ENCODE peak calls at places on chromosomes 7 and 10, in six cellular contexts. One of them, this sample, is unnamed.

GRCh38 chr7:20541615-20542349 is 73.7 kb upstream of the ABCB5 start:
- DNase-seq in IMR-90: no peak
- DNase-seq in HepG2: no peak
- DNase-seq in GM12878: no peak
- DNase-seq in K562: no peak
- DNase-seq in A549: no peak
- DNase-seq in this sample: no peak

GRCh38 chr7:116236020-116236630 is 25.8 kb downstream of the TES start:
- DNase-seq in GM12878: no peak
- DNase-seq in HepG2: peak
- DNase-seq in A549: peak
- DNase-seq in K562: peak
- DNase-seq in IMR-90: peak
- DNase-seq in this sample: no peak

GRCh38 chr10:63664341-63664885 is 143.2 kb downstream of the REEP3 start:
- DNase-seq in HepG2: no peak
- DNase-seq in GM12878: no peak
- DNase-seq in A549: no peak
- DNase-seq in IMR-90: no peak
- DNase-seq in K562: peak
- DNase-seq in this sample: no peak

GRCh38 chr10:63583909-63584747 is 62.9 kb downstream of the REEP3 start:
- DNase-seq in HepG2: no peak
- DNase-seq in A549: no peak
- DNase-seq in IMR-90: no peak
- DNase-seq in K562: no peak
- DNase-seq in GM12878: no peak
- DNase-seq in this sample: no peak

GRCh38 chr7:93578762-93579161 is 4.2 kb upstream of the CALCR start:
- DNase-seq in GM12878: no peak
- DNase-seq in K562: no peak
- DNase-seq in A549: no peak
- DNase-seq in HepG2: peak
- DNase-seq in IMR-90: no peak
- DNase-seq in this sample: no peak

GRCh38 chr7:149727541-149728476 is 45.6 kb downstream of the ZNF467 start:
- DNase-seq in K562: no peak
- DNase-seq in HepG2: no peak
- DNase-seq in A549: no peak
- DNase-seq in IMR-90: no peak
- DNase-seq in GM12878: no peak
- DNase-seq in this sample: no peak

GRCh38 chr10:81018898-81019890 is 481.5 kb downstream of the SH2D4B start:
- DNase-seq in GM12878: no peak
- DNase-seq in K562: peak
- DNase-seq in HepG2: peak
- DNase-seq in IMR-90: peak
- DNase-seq in A549: peak
- DNase-seq in this sample: peak

GRCh38 chr10:5935628-5936027 is 41.7 kb downstream of the IL15RA start:
- DNase-seq in GM12878: no peak
- DNase-seq in HepG2: no peak
- DNase-seq in K562: no peak
- DNase-seq in A549: no peak
- DNase-seq in IMR-90: no peak
- DNase-seq in this sample: no peak

GRCh38 chr10:124345521-124345920 is 73.2 kb downstream of the OAT start:
- DNase-seq in GM12878: no peak
- DNase-seq in A549: no peak
- DNase-seq in HepG2: no peak
- DNase-seq in IMR-90: no peak
- DNase-seq in K562: no peak
- DNase-seq in this sample: no peak

GRCh38 chr7:93977551-93977950 is 26.6 kb downstream of the BET1 start:
- DNase-seq in HepG2: no peak
- DNase-seq in IMR-90: no peak
- DNase-seq in GM12878: no peak
- DNase-seq in K562: no peak
- DNase-seq in A549: no peak
- DNase-seq in this sample: no peak

GRCh38 chr7:424301-424935 is 95.2 kb downstream of the PDGFA start:
- DNase-seq in IMR-90: no peak
- DNase-seq in HepG2: no peak
- DNase-seq in A549: no peak
- DNase-seq in K562: no peak
- DNase-seq in GM12878: no peak
- DNase-seq in this sample: no peak

GRCh38 chr7:47759056-47759706 is 177.3 kb upstream of the TNS3 start:
- DNase-seq in K562: no peak
- DNase-seq in HepG2: no peak
- DNase-seq in GM12878: no peak
- DNase-seq in A549: peak
- DNase-seq in IMR-90: no peak
- DNase-seq in this sample: no peak

GRCh38 chr7:146115665-146116451 is 743 bp upstream of the CNTNAP2 start:
- DNase-seq in IMR-90: no peak
- DNase-seq in HepG2: no peak
- DNase-seq in GM12878: no peak
- DNase-seq in K562: peak
- DNase-seq in A549: no peak
- DNase-seq in this sample: peak

GRCh38 chr10:129725011-129725410 is 239.1 kb downstream of the EBF3 start:
- DNase-seq in IMR-90: no peak
- DNase-seq in GM12878: no peak
- DNase-seq in K562: no peak
- DNase-seq in A549: no peak
- DNase-seq in HepG2: no peak
- DNase-seq in this sample: no peak

GRCh38 chr7:88280801-88281200 is 25.9 kb downstream of the STEAP4 start:
- DNase-seq in HepG2: no peak
- DNase-seq in GM12878: no peak
- DNase-seq in K562: no peak
- DNase-seq in IMR-90: no peak
- DNase-seq in A549: no peak
- DNase-seq in this sample: no peak

GRCh38 chr10:75926763-75927162 is 495.3 kb downstream of the LRMDA start:
- DNase-seq in GM12878: no peak
- DNase-seq in K562: no peak
- DNase-seq in HepG2: no peak
- DNase-seq in IMR-90: peak
- DNase-seq in A549: no peak
- DNase-seq in this sample: no peak

GRCh38 chr7:90551036-90551435 is 45.1 kb upstream of the CDK14 start:
- DNase-seq in A549: no peak
- DNase-seq in HepG2: peak
- DNase-seq in K562: no peak
- DNase-seq in IMR-90: peak
- DNase-seq in GM12878: no peak
- DNase-seq in this sample: no peak

GRCh38 chr10:119252051-119252465 is 44.7 kb downstream of the GRK5 start:
- DNase-seq in A549: no peak
- DNase-seq in K562: peak
- DNase-seq in IMR-90: peak
- DNase-seq in HepG2: peak
- DNase-seq in GM12878: no peak
- DNase-seq in this sample: no peak
- TF ChIP-seq BHLHE40 in A549: no peak
- TF ChIP-seq BHLHE40 in K562: peak
- TF ChIP-seq BHLHE40 in IMR-90: no peak
- TF ChIP-seq BHLHE40 in HepG2: peak
- TF ChIP-seq BHLHE40 in GM12878: no peak
- TF ChIP-seq BHLHE40 in this sample: no peak

DNA sequence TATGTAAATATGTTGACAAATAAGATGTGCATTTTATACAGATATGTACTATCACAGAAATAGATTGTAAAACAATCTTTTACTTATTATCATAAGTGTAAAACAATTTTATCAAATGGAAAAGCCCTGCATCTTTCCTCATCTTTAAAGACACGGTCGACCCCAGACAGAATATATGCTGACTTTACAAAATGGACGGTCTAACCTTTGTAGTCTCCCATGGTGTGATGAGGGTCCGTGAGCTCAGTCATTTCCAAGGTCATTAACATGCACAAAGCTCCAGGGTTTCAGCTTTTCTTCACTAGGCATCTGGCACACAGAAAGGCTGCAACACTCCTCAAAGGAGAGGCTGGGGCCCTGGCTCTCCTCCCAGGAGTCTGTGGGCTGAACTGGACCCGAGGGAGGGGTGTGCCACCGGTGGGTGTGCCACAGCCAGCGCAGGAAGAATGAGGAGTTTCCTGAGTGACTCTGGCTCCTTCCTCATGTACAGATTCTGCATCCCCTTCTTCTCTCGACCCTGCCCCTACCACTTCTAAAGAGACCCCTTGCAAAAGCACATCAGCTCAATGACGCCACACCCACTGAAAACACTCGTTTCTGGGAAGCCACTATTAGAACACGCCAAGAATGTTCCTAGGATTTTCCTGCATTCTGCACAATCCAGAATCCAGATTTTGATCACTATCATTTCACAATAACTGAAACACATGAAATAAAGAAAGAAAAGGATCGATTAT is 26.2 kb upstream of the ABLIM1 start:
- DNase-seq in K562: no peak
- DNase-seq in HepG2: peak
- DNase-seq in GM12878: no peak
- DNase-seq in IMR-90: peak
- DNase-seq in A549: peak
- DNase-seq in this sample: no peak
- TF ChIP-seq BHLHE40 in K562: no peak
- TF ChIP-seq BHLHE40 in HepG2: no peak
- TF ChIP-seq BHLHE40 in GM12878: no peak
- TF ChIP-seq BHLHE40 in IMR-90: no peak
- TF ChIP-seq BHLHE40 in A549: no peak
- TF ChIP-seq BHLHE40 in this sample: no peak

GRCh38 chr10:43854042-43854441 is 205.4 kb upstream of the ZNF32 start:
- DNase-seq in IMR-90: peak
- DNase-seq in HepG2: peak
- DNase-seq in GM12878: no peak
- DNase-seq in A549: no peak
- DNase-seq in K562: no peak
- DNase-seq in this sample: no peak
- TF ChIP-seq BHLHE40 in IMR-90: no peak
- TF ChIP-seq BHLHE40 in HepG2: no peak
- TF ChIP-seq BHLHE40 in GM12878: no peak
- TF ChIP-seq BHLHE40 in A549: no peak
- TF ChIP-seq BHLHE40 in K562: no peak
- TF ChIP-seq BHLHE40 in this sample: no peak

DNA sequence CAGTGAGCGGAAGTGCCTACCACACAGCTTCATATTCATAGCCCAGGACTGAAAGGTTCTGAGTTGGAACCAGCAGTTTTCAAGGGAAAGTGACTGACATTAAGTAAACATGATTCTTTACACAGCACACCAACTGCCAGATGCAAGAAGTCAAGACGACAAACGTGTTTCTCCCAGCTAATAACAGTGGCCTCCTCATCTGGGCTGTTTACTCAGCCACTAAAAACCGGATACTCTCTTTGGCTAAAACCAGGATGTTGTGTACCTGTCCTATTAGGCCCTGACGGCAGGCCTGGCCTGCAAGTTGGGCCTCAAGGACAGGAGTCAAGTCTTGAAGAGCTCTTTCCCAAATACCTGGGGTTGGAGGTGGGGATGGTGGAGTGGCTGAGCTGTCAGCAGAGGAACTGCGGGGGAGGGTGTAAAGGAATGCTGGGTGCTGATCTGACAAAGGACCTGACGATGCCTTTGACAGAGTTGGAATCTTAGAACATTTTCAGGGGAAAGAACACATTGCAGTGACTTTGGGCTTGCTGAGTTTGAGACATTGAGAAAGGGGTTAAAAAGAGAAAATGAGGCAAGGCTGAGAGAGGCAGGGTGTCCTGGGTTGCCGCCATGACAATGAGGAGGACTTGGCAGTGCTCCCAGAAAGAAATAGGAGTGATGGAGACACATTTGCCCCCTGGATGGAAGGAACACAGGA is 57.7 kb downstream of the STEAP1B start:
- DNase-seq in IMR-90: no peak
- DNase-seq in K562: no peak
- DNase-seq in A549: no peak
- DNase-seq in HepG2: peak
- DNase-seq in GM12878: no peak
- DNase-seq in this sample: no peak
- TF ChIP-seq BHLHE40 in IMR-90: no peak
- TF ChIP-seq BHLHE40 in K562: no peak
- TF ChIP-seq BHLHE40 in A549: no peak
- TF ChIP-seq BHLHE40 in HepG2: peak
- TF ChIP-seq BHLHE40 in GM12878: no peak
- TF ChIP-seq BHLHE40 in this sample: no peak

GRCh38 chr10:62021116-62021515 is 119.6 kb downstream of the ARID5B start:
- DNase-seq in K562: no peak
- DNase-seq in HepG2: no peak
- DNase-seq in GM12878: no peak
- DNase-seq in A549: no peak
- DNase-seq in IMR-90: no peak
- DNase-seq in this sample: no peak

GRCh38 chr10:62019013-62019684 is 117.7 kb downstream of the ARID5B start:
- DNase-seq in IMR-90: no peak
- DNase-seq in A549: no peak
- DNase-seq in GM12878: no peak
- DNase-seq in K562: no peak
- DNase-seq in HepG2: no peak
- DNase-seq in this sample: no peak

GRCh38 chr10:62019685-62020361 is 118.3 kb downstream of the ARID5B start:
- DNase-seq in HepG2: no peak
- DNase-seq in IMR-90: no peak
- DNase-seq in K562: no peak
- DNase-seq in A549: no peak
- DNase-seq in GM12878: no peak
- DNase-seq in this sample: no peak

GRCh38 chr10:62021978-62022802 is 120.7 kb downstream of the ARID5B start:
- DNase-seq in HepG2: no peak
- DNase-seq in A549: no peak
- DNase-seq in IMR-90: no peak
- DNase-seq in GM12878: no peak
- DNase-seq in K562: no peak
- DNase-seq in this sample: no peak

DNA sequence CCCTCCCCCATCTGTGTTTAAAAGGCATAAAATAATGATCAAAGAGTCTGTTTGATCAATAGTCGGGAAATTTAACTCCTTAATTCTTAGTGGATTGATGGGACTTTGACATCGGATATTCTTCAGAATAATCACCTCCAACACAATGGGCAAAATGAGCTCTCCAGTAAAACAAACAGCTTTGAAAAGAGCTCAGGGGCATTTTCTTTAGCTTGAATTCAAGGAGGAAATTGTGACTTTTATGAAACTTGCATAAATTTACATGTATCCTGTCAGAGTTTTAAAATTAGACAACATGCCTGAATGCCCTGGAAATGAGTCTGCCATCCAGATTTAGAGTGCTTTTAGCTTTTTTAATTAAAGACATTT is 118.8 kb downstream of the ARID5B start:
- DNase-seq in A549: no peak
- DNase-seq in K562: no peak
- DNase-seq in IMR-90: no peak
- DNase-seq in GM12878: no peak
- DNase-seq in HepG2: no peak
- DNase-seq in this sample: no peak
- TF ChIP-seq BHLHE40 in A549: no peak
- TF ChIP-seq BHLHE40 in K562: no peak
- TF ChIP-seq BHLHE40 in IMR-90: no peak
- TF ChIP-seq BHLHE40 in GM12878: no peak
- TF ChIP-seq BHLHE40 in HepG2: no peak
- TF ChIP-seq BHLHE40 in this sample: no peak

GRCh38 chr10:14063531-14064317 is 267.0 kb downstream of the FRMD4A start:
- DNase-seq in K562: no peak
- DNase-seq in HepG2: no peak
- DNase-seq in A549: no peak
- DNase-seq in IMR-90: peak
- DNase-seq in GM12878: no peak
- DNase-seq in this sample: no peak
- TF ChIP-seq BHLHE40 in K562: no peak
- TF ChIP-seq BHLHE40 in HepG2: no peak
- TF ChIP-seq BHLHE40 in A549: no peak
- TF ChIP-seq BHLHE40 in IMR-90: no peak
- TF ChIP-seq BHLHE40 in GM12878: no peak
- TF ChIP-seq BHLHE40 in this sample: no peak

This sample was measured in HEK293T.